ENCODE peak calls at places on chromosomes 11 and 22, in five cellular contexts. M, S, K, B and U are unnamed samples.

GRCh38 chr22:27405672-27406388 is 395.7 kb downstream of the MN1 start:
- DNase-seq in M (peak; percentile 74), S (no peak), K (peak; percentile 52), B (peak; percentile 56), U (no peak)

GRCh38 chr11:125807909-125808308 is 20.0 kb downstream of the PATE3 start:
- DNase-seq in M (no peak), S (no peak), K (no peak), B (no peak), U (no peak)

GRCh38 chr11:114132944-114133394 is 73.5 kb downstream of the ZBTB16 start:
- DNase-seq in M (no peak), S (no peak), K (no peak), B (no peak), U (no peak)

GRCh38 chr11:125481531-125481930 is 14.5 kb downstream of the FEZ1 start:
- DNase-seq in M (no peak), S (no peak), K (no peak), B (no peak), U (no peak)

GRCh38 chr11:46117842-46118241 is 3.4 kb downstream of the PHF21A start:
- DNase-seq in M (no peak), S (no peak), K (no peak), B (no peak), U (no peak)

GRCh38 chr22:37262346-37262745 is 18.3 kb upstream of the RAC2 start:
- DNase-seq in M (peak; percentile 25), S (no peak), K (no peak), B (no peak), U (no peak)

GRCh38 chr22:41957941-41958556 is 6.1 kb downstream of the SMIM45 start:
- DNase-seq in M (no peak), S (no peak), K (no peak), B (no peak), U (no peak)

GRCh38 chr11:112042161-112042960 is 17.2 kb downstream of the DLAT start:
- DNase-seq in M (no peak), S (no peak), K (no peak), B (peak; percentile 18), U (no peak)

GRCh38 chr11:63599211-63600122 is 14.8 kb downstream of the PLAAT3 start:
- DNase-seq in M (no peak), S (no peak), K (no peak), B (peak; percentile 67), U (peak; percentile 61)

GRCh38 chr22:30210235-30210831 is 36.2 kb downstream of the LIF start:
- DNase-seq in M (peak; percentile 54), S (peak; percentile 81), K (peak; percentile 19), B (peak; percentile 77), U (peak; percentile 76)

GRCh38 chr11:106821291-106821690 is 197.0 kb downstream of the GUCY1A2 start:
- DNase-seq in M (no peak), S (no peak), K (no peak), B (no peak), U (no peak)